ENCODE peak calls at places on chromosomes 16 and 17, in six cellular contexts. B, N, E, M, Z and F are unnamed samples.

GRCh38 chr16:87496101-87496801 is 3.4 kb upstream of the ZCCHC14 start:
- DNase-seq in E (no peak), B (peak), N (no peak), M (no peak), Z (no peak), F (no peak)

GRCh38 chr17:27494192-27495091 is 38.2 kb downstream of the KSR1 start:
- DNase-seq in E (no peak), M (no peak), Z (no peak), N (peak), B (no peak), F (peak)

GRCh38 chr17:73613947-73614655 is 30.1 kb downstream of the SDK2 start:
- DNase-seq in B (no peak), N (no peak), Z (no peak), E (no peak), M (no peak), F (no peak)

GRCh38 chr16:19240494-19240893 is 45.0 kb upstream of the CLEC19A start:
- DNase-seq in E (no peak), Z (no peak), N (no peak), M (no peak), B (no peak), F (no peak)

GRCh38 chr17:16923097-16923903 is 48.6 kb downstream of the TNFRSF13B start:
- DNase-seq in B (no peak), M (no peak), Z (no peak), E (no peak), N (peak), F (no peak)

GRCh38 chr17:13541032-13541480 is 60.7 kb downstream of the HS3ST3A1 start:
- DNase-seq in M (no peak), B (no peak), E (no peak), Z (peak), N (no peak), F (no peak)

GRCh38 chr16:1981972-1982574 is 804 bp upstream of the NOXO1 start:
- DNase-seq in M (no peak), Z (no peak), N (no peak), B (no peak), E (no peak), F (peak)

GRCh38 chr17:54967621-54968258 is 714 bp downstream of the COX11 start:
- DNase-seq in N (no peak), M (peak), Z (no peak), E (no peak), B (peak), F (peak)